ENCODE peak calls at places on chromosome 5, in four cellular contexts. W, H, X and L are unnamed samples.

GRCh38 chr5:149860801-149861322 is 83.7 kb downstream of the PDE6A start:
- DNase-seq in W (no peak), H (peak), X (no peak), L (peak)

GRCh38 chr5:78903936-78904335 is 81.2 kb downstream of the ARSB start:
- DNase-seq in W (no peak), H (no peak), X (no peak), L (no peak)

GRCh38 chr5:108345541-108346171 is 36.2 kb downstream of the FBXL17 start:
- DNase-seq in W (no peak), H (peak), X (peak), L (no peak)

GRCh38 chr5:175214152-175214551 is 229.8 kb downstream of the DRD1 start:
- DNase-seq in W (no peak), H (no peak), X (no peak), L (no peak)

GRCh38 chr5:134911285-134912215 is 6.6 kb downstream of the PCBD2 start:
- DNase-seq in W (no peak), H (no peak), X (no peak), L (no peak)

GRCh38 chr5:178292826-178293205 is 60.2 kb upstream of the PHYKPL start:
- DNase-seq in W (no peak), H (no peak), X (no peak), L (no peak)

GRCh38 chr5:16975950-16976624 is 40.0 kb upstream of the MYO10 start:
- DNase-seq in W (peak), H (peak), X (no peak), L (no peak)

GRCh38 chr5:174951151-174951780 is 226.9 kb downstream of the MSX2 start:
- DNase-seq in W (peak), H (no peak), X (peak), L (peak)

GRCh38 chr5:138065102-138065501 is 18.7 kb upstream of the WNT8A start:
- DNase-seq in W (no peak), H (no peak), X (peak), L (no peak)

GRCh38 chr5:173496129-173496882 is 120.1 kb downstream of the BOD1 start:
- DNase-seq in W (no peak), H (no peak), X (no peak), L (no peak)

GRCh38 chr5:59079622-59080620 is 497.0 kb downstream of the RAB3C start:
- DNase-seq in W (no peak), H (no peak), X (no peak), L (no peak)

GRCh38 chr5:95178046-95178651 is 106.7 kb downstream of the MCTP1 start:
- DNase-seq in W (no peak), H (peak), X (peak), L (no peak)

GRCh38 chr5:78287833-78288232 is 6.7 kb downstream of the AP3B1 start:
- DNase-seq in W (no peak), H (no peak), X (no peak), L (no peak)

GRCh38 chr5:73228052-73228451 is 55.1 kb downstream of the TMEM174 start:
- DNase-seq in W (no peak), H (no peak), X (no peak), L (no peak)

GRCh38 chr5:126673477-126673876 is 72.7 kb downstream of the PHAX start:
- DNase-seq in W (no peak), H (no peak), X (no peak), L (no peak)

GRCh38 chr5:19753579-19753978 is 234.4 kb downstream of the CDH18 start:
- DNase-seq in W (no peak), H (no peak), X (no peak), L (no peak)

GRCh38 chr5:158861366-158861765 is 238.3 kb downstream of the EBF1 start:
- DNase-seq in W (no peak), H (no peak), X (no peak), L (no peak)

GRCh38 chr5:32542216-32543059 is 42.9 kb upstream of the SUB1 start:
- DNase-seq in W (peak), H (peak), X (peak), L (no peak)

GRCh38 chr5:39850291-39850690 is 425.5 kb upstream of the DAB2 start:
- DNase-seq in W (no peak), H (no peak), X (no peak), L (no peak)

GRCh38 chr5:96388186-96388585 is 44.9 kb downstream of the PCSK1 start:
- DNase-seq in W (no peak), H (no peak), X (no peak), L (no peak)

GRCh38 chr5:72572236-72572765 is 65.1 kb upstream of the ZNF366 start:
- DNase-seq in W (no peak), H (no peak), X (no peak), L (no peak)

GRCh38 chr5:19866088-19866446 is 121.9 kb downstream of the CDH18 start:
- DNase-seq in W (no peak), H (no peak), X (no peak), L (no peak)

GRCh38 chr5:133049726-133050048 is 2.1 kb upstream of the HSPA4 start:
- DNase-seq in W (no peak), H (no peak), X (peak), L (no peak)

GRCh38 chr5:150624334-150625163 is 15.9 kb upstream of the SYNPO start:
- DNase-seq in W (no peak), H (no peak), X (peak), L (peak)

GRCh38 chr5:57692582-57693487 is 210.2 kb upstream of the ACTBL2 start:
- DNase-seq in W (no peak), H (no peak), X (peak), L (no peak)

GRCh38 chr5:41193462-41194166 is 19.7 kb downstream of the C6 start:
- DNase-seq in W (no peak), H (no peak), X (no peak), L (no peak)

GRCh38 chr5:149333711-149334443 is 11.4 kb upstream of the GRPEL2 start:
- DNase-seq in W (no peak), H (no peak), X (no peak), L (no peak)

GRCh38 chr5:176629853-176630680 is at the start of the genes EIF4E1B and SNCB:
- DNase-seq in W (no peak), H (no peak), X (peak), L (peak)

GRCh38 chr5:98128271-98128670 is 645.2 kb upstream of the RGMB start:
- DNase-seq in W (no peak), H (no peak), X (no peak), L (no peak)

GRCh38 chr5:143166661-143167420 is 236.6 kb downstream of the NR3C1 start:
- DNase-seq in W (no peak), H (peak), X (no peak), L (no peak)

GRCh38 chr5:54689411-54690251 is 172.1 kb downstream of the SNX18 start:
- DNase-seq in W (no peak), H (no peak), X (no peak), L (no peak)

GRCh38 chr5:179716286-179716685 is 16.3 kb upstream of the MAML1 start:
- DNase-seq in W (no peak), H (no peak), X (no peak), L (no peak)

DNA sequence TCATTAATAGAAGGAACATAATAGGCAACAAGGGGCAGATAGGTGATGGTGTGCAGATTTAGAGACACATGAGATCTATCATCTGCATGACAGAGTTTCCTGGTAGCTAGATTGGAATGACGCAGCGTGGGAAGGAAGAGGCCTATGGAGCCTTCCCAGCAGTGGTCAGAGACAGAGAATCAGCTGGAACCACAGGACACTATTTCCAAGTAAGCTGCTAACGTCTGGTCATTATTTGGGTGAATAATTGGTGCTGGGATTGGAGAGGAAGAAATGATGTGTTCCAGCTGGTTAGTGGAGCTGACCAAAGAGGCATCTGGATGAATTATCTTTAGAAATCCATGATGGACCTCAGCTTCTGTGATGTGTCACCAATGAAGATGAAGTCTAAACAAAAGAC is 91.2 kb upstream of the PRR16 start:
- DNase-seq in W (no peak), H (no peak), X (no peak), L (no peak)
- TF ChIP-seq SPI1 in W (no peak), H (no peak), X (no peak), L (no peak)

GRCh38 chr5:181164076-181164952 is 16.9 kb downstream of the OR2V2 start:
- DNase-seq in W (no peak), H (no peak), X (peak), L (no peak)
- TF ChIP-seq SPI1 in W (no peak), H (no peak), X (no peak), L (no peak)

DNA sequence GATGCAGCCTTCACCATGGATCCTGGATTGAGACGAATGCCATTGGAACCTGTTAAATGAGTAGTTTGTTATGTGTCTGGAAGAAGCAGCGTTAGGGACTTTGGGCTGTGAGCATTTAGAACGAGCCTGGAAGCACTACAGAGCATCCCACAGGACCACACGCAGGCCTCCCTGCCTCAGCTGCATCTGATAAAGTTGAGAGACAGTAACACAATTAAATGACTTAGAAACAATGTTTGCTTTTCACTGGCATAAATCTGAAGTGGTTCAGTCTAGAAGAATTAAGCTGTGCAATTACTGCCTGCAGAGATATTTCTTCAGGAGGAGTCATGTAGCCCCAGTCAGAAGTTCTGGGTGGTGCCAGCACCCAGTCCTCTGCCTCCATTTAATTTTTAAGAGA is 9.8 kb upstream of the TLX3 start:
- DNase-seq in W (no peak), H (no peak), X (no peak), L (no peak)
- TF ChIP-seq SPI1 in W (no peak), H (no peak), X (no peak), L (no peak)

GRCh38 chr5:123094227-123094918 is 5.3 kb downstream of the PRDM6 start:
- DNase-seq in W (no peak), H (no peak), X (no peak), L (no peak)

GRCh38 chr5:123095694-123096120 is 6.7 kb downstream of the PRDM6 start:
- DNase-seq in W (no peak), H (no peak), X (no peak), L (no peak)

GRCh38 chr5:123097483-123097870 is 8.4 kb downstream of the PRDM6 start:
- DNase-seq in W (no peak), H (no peak), X (no peak), L (no peak)

GRCh38 chr5:123093279-123094226 is 4.5 kb downstream of the PRDM6 start:
- DNase-seq in W (no peak), H (no peak), X (no peak), L (no peak)

DNA sequence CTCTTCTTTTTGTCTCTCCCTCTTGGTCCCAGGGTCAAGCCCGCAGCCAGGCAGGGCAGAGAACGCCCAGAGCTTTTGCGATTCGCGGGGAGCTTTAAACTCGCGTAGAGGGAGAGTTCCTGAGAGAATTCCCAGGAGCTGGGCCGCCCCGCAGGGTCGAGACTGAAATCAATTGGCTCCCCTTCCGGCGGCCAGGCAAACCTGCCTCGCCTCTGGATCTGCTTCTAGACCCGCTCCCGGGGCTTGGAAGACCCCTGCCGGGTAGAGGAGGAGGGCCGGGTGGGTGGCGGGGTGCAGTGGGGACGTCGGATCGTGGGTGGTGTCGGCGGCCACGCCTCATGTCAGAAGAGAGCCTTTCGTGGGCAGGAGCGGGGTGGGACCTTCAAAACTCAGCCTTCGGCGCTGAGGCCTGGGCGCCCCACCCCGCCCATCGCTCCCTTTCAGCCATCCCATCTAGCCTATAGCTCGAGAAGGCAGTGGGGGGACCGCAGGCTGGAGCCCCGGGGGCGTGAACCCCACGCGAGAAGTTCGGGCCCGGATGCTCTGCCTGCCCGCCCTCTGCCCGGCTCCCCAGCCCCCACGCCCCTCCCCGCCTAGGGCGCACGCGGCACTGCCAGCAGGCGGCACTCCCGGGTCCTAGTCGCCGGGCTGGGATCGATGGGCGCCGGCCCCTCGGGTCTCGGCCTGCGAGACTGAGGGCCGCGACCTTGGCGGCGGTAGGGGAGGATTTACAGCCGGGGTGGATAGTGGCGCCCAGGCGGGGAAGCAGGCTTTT is 6.1 kb downstream of the PRDM6 start:
- DNase-seq in W (no peak), H (no peak), X (no peak), L (no peak)
- TF ChIP-seq SPI1 in W (no peak), H (no peak), X (no peak), L (no peak)

DNA sequence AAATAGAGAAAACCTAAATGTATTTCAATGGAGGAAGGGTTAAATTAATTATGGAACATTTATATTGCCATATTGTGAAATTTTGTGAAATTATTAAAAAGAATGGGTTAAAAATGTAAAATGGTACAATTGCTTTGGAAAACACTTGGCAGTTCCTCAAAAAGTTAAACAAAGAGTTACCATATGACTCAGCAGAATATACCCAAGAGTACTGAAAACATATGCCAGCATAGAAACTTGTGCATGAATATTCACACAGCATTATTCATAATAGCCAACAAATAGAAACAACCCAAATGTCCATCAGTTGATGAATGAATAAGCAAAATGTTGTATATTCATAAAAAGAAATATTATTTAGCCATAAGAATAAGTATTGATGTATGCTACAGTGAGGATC is 181.0 kb upstream of the MAST4 start:
- DNase-seq in W (no peak), H (no peak), X (no peak), L (no peak)
- TF ChIP-seq SPI1 in W (peak), H (no peak), X (no peak), L (no peak)

DNA sequence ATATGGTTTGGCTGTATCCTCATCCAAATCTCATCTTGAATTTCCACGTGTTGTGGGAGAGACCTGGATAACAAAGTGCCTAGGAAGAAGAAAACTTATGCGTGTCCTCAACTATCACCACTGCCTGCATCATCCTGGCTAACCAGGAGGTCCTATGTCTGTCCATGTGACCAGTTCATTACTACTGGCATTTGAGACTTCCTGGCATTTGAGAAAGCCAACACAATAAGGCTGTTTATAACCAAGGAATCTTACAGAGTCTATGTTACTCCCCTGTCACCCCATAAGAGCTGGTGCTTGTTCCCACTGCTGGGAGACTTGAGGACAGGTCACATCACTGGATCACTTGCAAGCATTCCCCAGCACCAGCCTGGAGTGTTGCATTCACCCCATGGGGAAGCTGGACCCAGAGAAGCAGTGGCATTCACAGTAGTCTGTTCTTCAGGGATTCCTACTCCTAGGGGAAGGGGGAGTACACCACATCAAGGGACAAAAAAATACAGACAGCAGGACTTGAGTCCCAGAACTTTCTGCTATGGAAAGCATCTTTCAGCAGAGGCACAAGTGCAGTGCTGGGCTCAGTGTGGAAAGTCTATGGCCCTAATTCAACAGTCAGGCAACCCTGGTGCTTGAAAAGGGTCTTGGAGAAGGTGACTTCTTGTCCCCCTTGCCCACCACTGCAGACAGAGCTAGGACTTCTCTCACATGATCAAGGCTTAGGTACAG is 717.1 kb downstream of the SEMA5A start:
- DNase-seq in W (no peak), H (no peak), X (no peak), L (no peak)
- TF ChIP-seq SPI1 in W (no peak), H (no peak), X (no peak), L (no peak)

GRCh38 chr5:99771296-99771695 is 763.9 kb upstream of the FAM174A start:
- DNase-seq in W (no peak), H (no peak), X (no peak), L (no peak)
- TF ChIP-seq SPI1 in W (no peak), H (no peak), X (no peak), L (no peak)

GRCh38 chr5:139651502-139651862 is 3.3 kb downstream of the CXXC5 start:
- DNase-seq in W (no peak), H (no peak), X (no peak), L (no peak)

GRCh38 chr5:139650031-139650688 is 2.0 kb downstream of the CXXC5 start:
- DNase-seq in W (no peak), H (no peak), X (peak), L (no peak)

GRCh38 chr5:139649082-139649991 is 1.2 kb downstream of the CXXC5 start:
- DNase-seq in W (peak), H (no peak), X (peak), L (no peak)

GRCh38 chr5:139651863-139652787 is 4.0 kb downstream of the CXXC5 start:
- DNase-seq in W (peak), H (peak), X (peak), L (peak)

DNA sequence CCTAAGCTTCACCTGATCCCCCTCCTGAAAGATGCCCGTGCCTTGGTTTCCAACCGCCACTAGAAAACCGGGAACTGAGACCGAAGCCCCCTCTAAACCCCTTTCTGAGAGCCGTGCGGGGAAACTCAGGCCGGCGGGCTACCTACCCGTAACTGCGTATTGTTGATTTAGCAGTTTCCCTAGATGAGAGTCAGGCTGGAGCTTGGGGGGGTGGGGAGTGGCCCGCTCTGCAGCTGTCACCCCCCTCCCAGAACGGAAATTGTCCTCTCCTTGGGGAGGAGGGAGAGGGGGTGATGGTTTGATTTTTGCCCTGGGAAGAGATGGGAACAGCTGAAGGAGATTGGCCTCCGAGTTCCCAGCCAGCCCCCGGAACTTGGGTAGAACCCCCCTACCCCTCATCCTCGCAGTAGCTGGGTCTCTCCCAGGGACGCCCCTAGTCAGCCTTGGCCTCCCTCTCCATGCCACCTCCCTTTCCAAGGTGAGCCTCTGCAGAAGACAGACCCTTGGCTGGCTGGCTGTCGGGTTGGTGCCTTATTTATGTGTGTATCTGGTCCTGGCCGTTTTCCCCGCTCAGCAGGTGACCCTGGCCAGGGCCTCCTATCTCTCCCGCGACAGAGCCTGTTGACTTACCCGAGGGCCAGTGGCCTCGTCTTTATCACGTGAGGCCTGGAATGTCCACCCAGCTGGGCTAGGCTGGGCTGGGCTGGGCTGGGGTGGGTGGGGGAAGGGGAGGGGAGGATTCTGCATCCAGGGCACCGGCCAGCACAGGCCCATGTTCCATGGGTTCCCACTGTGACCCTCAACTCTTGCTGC is 2.7 kb downstream of the CXXC5 start:
- DNase-seq in W (no peak), H (no peak), X (peak), L (no peak)
- TF ChIP-seq SPI1 in W (no peak), H (no peak), X (no peak), L (peak)